ENCODE peak calls at places on chromosome 17, in six cellular contexts. M is HCT116, R is breast epithelium, V is K562, A is psoas muscle, Y is fibroblast of lung. H is an unnamed sample.

GRCh38 chr17:35799942-35800341 is 4.5 kb upstream of the MMP28 start:
- DNase-seq in A (peak; percentile 57), Y (peak; percentile 64), R (peak; percentile 88), M (no peak), V (no peak), H (no peak)

GRCh38 chr17:72878975-72879660 is 213.4 kb downstream of the SLC39A11 start:
- DNase-seq in M (no peak), V (no peak), R (no peak), A (no peak), Y (no peak), H (no peak)

GRCh38 chr17:69452664-69453260 is 38.3 kb downstream of the MAP2K6 start:
- DNase-seq in V (no peak), Y (no peak), A (peak; percentile 22), M (no peak), R (no peak), H (no peak)

GRCh38 chr17:41518789-41519449 is at the start of gene KRT15:
- DNase-seq in R (peak; percentile 65), M (no peak), Y (no peak), V (no peak), A (no peak), H (no peak)

GRCh38 chr17:927611-928461 is 51.7 kb downstream of the NXN start:
- DNase-seq in R (peak; percentile 85), V (no peak), M (peak; percentile 76), Y (peak; percentile 99), A (no peak), H (no peak)

GRCh38 chr17:76171701-76172100 is 30.7 kb upstream of the FOXJ1 start:
- DNase-seq in V (no peak), Y (no peak), A (no peak), R (no peak), M (no peak), H (no peak)

GRCh38 chr17:9644910-9645751 is at the start of gene USP43:
- DNase-seq in A (peak; percentile 15), V (peak; percentile 25), Y (peak; percentile 32), M (peak; percentile 32), R (peak; percentile 27), H (no peak)

GRCh38 chr17:80099291-80100034 is 1.9 kb upstream of the GAA start:
- DNase-seq in A (no peak), M (no peak), V (no peak), Y (no peak), R (no peak), H (no peak)

GRCh38 chr17:34998205-34998604 is 17.9 kb downstream of the LIG3 start:
- DNase-seq in V (peak; percentile 86), A (peak; percentile 68), M (peak; percentile 38), Y (peak; percentile 60), R (peak; percentile 48), H (peak; percentile 68)

GRCh38 chr17:76337413-76337777 is 16.3 kb downstream of the PRPSAP1 start:
- DNase-seq in R (no peak), M (no peak), V (no peak), A (no peak), Y (peak; percentile 54), H (no peak)

GRCh38 chr17:20028436-20028835 is 19.3 kb downstream of the SPECC1 start:
- DNase-seq in M (no peak), V (no peak), R (no peak), Y (no peak), A (no peak), H (no peak)

GRCh38 chr17:65446043-65446442 is 115.4 kb downstream of the AXIN2 start:
- DNase-seq in A (no peak), V (no peak), R (no peak), Y (no peak), M (no peak), H (no peak)

GRCh38 chr17:13727441-13728171 is 125.9 kb upstream of the HS3ST3A1 start:
- DNase-seq in Y (peak; percentile 84), V (no peak), A (no peak), M (no peak), R (no peak), H (no peak)

GRCh38 chr17:2724783-2725164 is 13.2 kb upstream of the CLUH start:
- DNase-seq in R (no peak), M (no peak), A (peak; percentile 42), V (no peak), Y (peak; percentile 35), H (no peak)

GRCh38 chr17:17780941-17781590 is 55.7 kb downstream of the SREBF1 start:
- DNase-seq in A (peak; percentile 11), V (no peak), Y (peak; percentile 87), M (no peak), R (peak; percentile 69), H (no peak)

GRCh38 chr17:17778308-17779014 is 58.3 kb downstream of the SREBF1 start:
- DNase-seq in R (no peak), A (peak; percentile 51), M (no peak), V (no peak), Y (peak; percentile 41), H (no peak)

GRCh38 chr17:17776889-17777288 is 59.9 kb downstream of the SREBF1 start:
- DNase-seq in R (no peak), Y (no peak), A (no peak), M (no peak), V (no peak), H (no peak)

GRCh38 chr17:17781591-17782424 is 55.0 kb downstream of the SREBF1 start:
- DNase-seq in R (peak; percentile 50), Y (peak; percentile 64), A (peak; percentile 82), M (no peak), V (no peak), H (peak; percentile 33)

DNA sequence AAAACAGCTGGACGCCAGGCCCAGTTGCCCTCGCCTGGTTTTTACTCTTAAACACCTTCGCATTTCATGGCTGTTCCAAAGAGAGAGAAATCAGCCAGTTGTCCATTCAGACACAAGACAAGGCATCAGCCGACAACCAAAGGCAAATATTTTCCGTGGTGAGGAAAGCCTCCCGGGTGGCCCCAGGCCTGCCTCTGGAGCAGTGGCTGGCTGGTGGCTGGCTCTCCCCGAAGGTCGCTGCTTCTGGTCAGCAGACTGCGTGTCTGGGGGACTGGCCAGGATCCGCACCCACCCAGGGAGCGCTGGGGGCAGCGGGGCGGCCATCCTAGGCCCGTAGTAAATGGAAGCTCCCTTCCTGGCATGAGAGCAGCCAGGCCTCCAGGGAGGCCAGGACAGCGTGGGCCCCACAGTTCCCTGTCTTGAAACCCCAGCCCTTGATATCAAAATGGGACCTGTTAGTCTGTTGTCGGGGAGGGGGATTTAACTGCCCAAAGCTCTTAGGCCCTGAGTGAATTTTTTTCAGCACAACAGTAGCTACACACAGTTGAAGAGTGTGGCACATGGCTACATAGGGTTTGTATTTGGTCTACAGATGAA is 57.7 kb downstream of the SREBF1 start:
- DNase-seq in M (no peak), V (no peak), A (peak; percentile 20), R (no peak), Y (no peak), H (no peak)
- H3K4me1 ChIP-seq in M (peaks cover 50% of the 10 kb centered on the region), V (peaks cover 53% of the 10 kb centered on the region), A (peaks cover 25% of the 10 kb centered on the region), R (peaks cover 22% of the 10 kb centered on the region), Y (peaks cover 10% of the 10 kb centered on the region), H (peaks cover 5% of the 10 kb centered on the region)

GRCh38 chr17:17415006-17415405 is 61.8 kb upstream of the MED9 start:
- DNase-seq in M (no peak), V (no peak), R (no peak), A (no peak), Y (no peak), H (no peak)

GRCh38 chr17:17417718-17418151 is 59.1 kb upstream of the MED9 start:
- DNase-seq in R (no peak), A (no peak), Y (no peak), V (peak; percentile 44), M (no peak), H (no peak)

GRCh38 chr17:17416007-17416399 is 60.8 kb upstream of the MED9 start:
- DNase-seq in R (no peak), Y (peak; percentile 68), M (peak; percentile 81), V (peak; percentile 85), A (no peak), H (peak; percentile 25)

GRCh38 chr17:17414316-17414937 is 62.4 kb upstream of the MED9 start:
- DNase-seq in A (peak; percentile 61), Y (peak; percentile 75), V (no peak), R (peak; percentile 76), M (no peak), H (no peak)

DNA sequence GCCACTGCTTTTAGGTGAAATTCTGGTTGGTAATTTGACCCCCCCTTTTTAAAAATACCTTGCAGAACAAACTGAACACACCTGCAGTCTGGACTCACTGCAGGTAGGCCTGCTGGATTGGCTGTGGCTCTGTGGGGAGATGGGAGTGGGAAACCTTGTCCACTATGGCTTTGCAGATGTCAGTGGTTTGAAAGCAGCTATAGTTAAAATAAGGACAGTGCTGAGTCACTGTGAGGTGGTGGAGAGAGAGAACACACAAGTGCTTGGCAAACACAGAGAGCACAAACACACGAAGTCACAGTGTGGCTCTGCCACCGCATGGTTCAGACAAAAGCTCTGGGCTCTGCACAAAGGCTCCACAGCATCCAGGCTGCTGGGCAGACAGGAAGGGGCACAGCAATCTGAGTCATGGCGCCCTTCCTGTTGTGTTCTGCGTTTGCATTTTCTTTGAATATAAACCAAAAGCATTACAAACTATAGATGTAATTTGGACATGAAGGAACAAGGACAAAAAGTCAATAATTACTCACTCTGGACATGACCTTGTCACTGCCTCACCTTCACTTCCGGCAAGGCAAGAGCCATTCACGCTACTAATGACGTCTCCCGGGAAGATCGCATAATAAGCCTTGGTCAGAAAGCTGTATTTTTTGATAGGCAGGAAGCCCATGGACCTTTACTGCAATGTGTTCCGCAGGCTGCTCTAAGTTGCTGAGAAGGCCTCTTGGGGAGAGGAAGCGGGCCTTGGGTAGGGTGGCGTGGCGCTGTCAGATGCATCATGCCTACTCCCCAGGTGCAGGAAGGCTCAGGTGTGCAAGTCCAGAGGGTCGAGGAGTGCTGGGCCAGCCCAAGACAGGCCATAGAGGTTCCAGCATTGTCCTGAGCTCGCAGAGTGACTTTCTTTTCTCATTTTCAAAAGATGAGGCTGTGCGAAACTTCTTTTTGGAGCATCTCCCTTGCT is 60.1 kb upstream of the MED9 start:
- DNase-seq in M (no peak), Y (peak; percentile 83), V (peak; percentile 12), A (no peak), R (no peak), H (no peak)
- H3K4me1 ChIP-seq in M (peaks cover 18% of the 10 kb centered on the region), Y (peaks cover 12% of the 10 kb centered on the region), V (peaks cover 14% of the 10 kb centered on the region), A (peaks cover 13% of the 10 kb centered on the region), R (peaks cover 8% of the 10 kb centered on the region), H (peaks cover 14% of the 10 kb centered on the region)

DNA sequence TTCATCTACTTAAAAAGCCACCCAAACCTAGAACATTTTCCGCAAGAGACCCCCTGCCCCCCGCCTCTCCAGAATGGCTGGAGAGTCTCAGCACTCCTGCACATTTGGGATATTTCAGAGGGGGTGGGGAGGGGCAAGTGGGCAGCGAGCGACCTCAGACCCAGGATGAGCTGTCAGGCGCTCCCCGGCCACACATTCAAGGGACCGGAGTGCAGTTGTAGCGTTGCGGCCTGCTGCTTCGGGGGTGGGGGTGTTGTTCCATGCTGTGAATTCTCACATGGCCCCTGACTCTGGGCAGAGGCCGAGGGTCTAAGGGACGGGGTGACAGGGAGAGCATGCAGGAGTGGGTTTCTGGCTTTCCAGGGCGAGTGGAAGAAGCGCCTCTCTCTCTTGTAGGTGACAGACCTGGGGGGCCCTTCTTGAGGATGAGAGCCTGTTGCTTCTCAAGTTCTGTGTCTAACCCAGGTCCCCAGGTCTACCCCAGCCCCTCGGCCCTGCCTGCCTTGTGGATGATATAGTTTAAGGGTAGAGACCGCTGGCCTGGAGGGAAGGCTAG is 231.2 kb downstream of the SEC14L1 start:
- DNase-seq in Y (no peak), A (no peak), M (no peak), R (no peak), V (no peak), H (no peak)
- H3K4me1 ChIP-seq in Y (peaks cover 39% of the 10 kb centered on the region), A (peaks cover 49% of the 10 kb centered on the region), M (peaks cover 50% of the 10 kb centered on the region), R (peaks cover 44% of the 10 kb centered on the region), V (peaks cover 73% of the 10 kb centered on the region), H (peaks cover 68% of the 10 kb centered on the region)

DNA sequence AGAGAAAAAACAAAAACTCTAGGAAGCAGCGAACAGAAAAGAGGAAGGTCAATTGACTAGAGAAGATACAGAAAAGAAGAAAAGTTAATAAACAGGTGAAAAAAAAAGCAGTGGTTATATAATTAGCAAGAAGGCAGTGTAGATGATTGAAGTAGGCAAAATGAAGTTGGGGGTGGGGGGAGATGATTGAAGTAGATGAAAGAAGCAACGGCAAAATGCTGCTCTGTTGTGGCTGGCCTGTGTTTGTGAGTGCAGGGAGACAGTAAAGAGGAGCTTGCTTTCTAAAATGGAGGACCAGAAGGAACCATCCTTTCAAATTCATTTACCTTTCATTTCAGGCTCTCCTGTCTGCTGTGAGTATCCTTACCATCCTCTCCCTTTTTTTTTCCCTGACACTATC is 3.6 kb downstream of the EVI2B start:
- DNase-seq in A (no peak), R (no peak), M (no peak), V (no peak), Y (no peak), H (peak; percentile 74)
- H3K4me1 ChIP-seq in A (no peaks in the 10 kb centered on the region), R (no peaks in the 10 kb centered on the region), M (no peaks in the 10 kb centered on the region), V (peaks cover 12% of the 10 kb centered on the region), Y (no peaks in the 10 kb centered on the region), H (peaks cover 56% of the 10 kb centered on the region)

H was measured in CD8-positive, alpha-beta memory T cell.